ENCODE peak calls at places on chromosomes 7 and 10, in four cellular contexts. T, J, X and R are unnamed samples.

GRCh38 chr7:86961686-86962085 is 97.8 kb downstream of the ELAPOR2 start:
- DNase-seq in X (no peak), T (no peak), J (no peak), R (no peak)

GRCh38 chr7:112500619-112501018 is 19.8 kb downstream of the LSMEM1 start:
- DNase-seq in X (no peak), T (no peak), J (no peak), R (no peak)

GRCh38 chr10:37856881-37857286 is 526 bp downstream of the ZNF248 start:
- DNase-seq in X (peak), T (no peak), J (no peak), R (no peak)

GRCh38 chr7:6234384-6234783 is 38.0 kb downstream of the CYTH3 start:
- DNase-seq in X (no peak), T (no peak), J (no peak), R (no peak)

GRCh38 chr10:19728376-19728775 is 87.9 kb upstream of the PLXDC2 start:
- DNase-seq in X (no peak), J (no peak), T (no peak), R (no peak)

GRCh38 chr7:20561908-20562307 is 53.6 kb upstream of the ABCB5 start:
- DNase-seq in J (no peak), X (no peak), T (no peak), R (no peak)

GRCh38 chr7:7564323-7564780 is 2.3 kb upstream of the MIOS start:
- DNase-seq in X (no peak), J (no peak), T (no peak), R (no peak)

GRCh38 chr10:129433266-129433665 is 33.8 kb upstream of the MGMT start:
- DNase-seq in X (no peak), T (no peak), J (no peak), R (no peak)

GRCh38 chr10:62638062-62638477 is 166.4 kb upstream of the ADO start:
- DNase-seq in T (peak), X (no peak), J (no peak), R (no peak)

GRCh38 chr7:26454180-26454579 is 162.5 kb downstream of the SNX10 start:
- DNase-seq in T (no peak), J (no peak), X (no peak), R (no peak)

GRCh38 chr7:79461660-79462059 is 8.2 kb upstream of the MAGI2 start:
- DNase-seq in X (no peak), T (no peak), J (peak), R (no peak)

GRCh38 chr7:107505997-107506682 is 36.3 kb downstream of the GPR22 start:
- DNase-seq in J (peak), X (no peak), T (no peak), R (no peak)

GRCh38 chr7:4189151-4189570 is 492.9 kb upstream of the FOXK1 start:
- DNase-seq in J (no peak), T (no peak), X (no peak), R (no peak)

GRCh38 chr10:69345890-69346474 is 67.7 kb downstream of the HK1 start:
- DNase-seq in X (no peak), T (no peak), J (no peak), R (no peak)

GRCh38 chr10:96266118-96266770 is 5.1 kb downstream of the BLNK start:
- DNase-seq in X (no peak), T (no peak), J (no peak), R (no peak)

GRCh38 chr7:131105803-131106680 is 221.6 kb upstream of the MKLN1 start:
- DNase-seq in T (no peak), J (peak), X (peak), R (peak)

GRCh38 chr7:36129048-36129534 is 24.0 kb upstream of the EEPD1 start:
- DNase-seq in X (no peak), J (peak), T (no peak), R (no peak)

GRCh38 chr7:53740971-53741370 is 705.5 kb downstream of the POM121L12 start:
- DNase-seq in J (no peak), X (no peak), T (no peak), R (no peak)

GRCh38 chr10:99945286-99945685 is 64.5 kb downstream of the DNMBP start:
- DNase-seq in X (no peak), J (no peak), T (no peak), R (no peak)

GRCh38 chr10:24730811-24731210 is 7.1 kb upstream of the ARHGAP21 start:
- DNase-seq in J (no peak), X (no peak), T (no peak), R (no peak)

GRCh38 chr10:24723788-24724380 is at the start of gene ARHGAP21:
- DNase-seq in J (no peak), X (peak), T (no peak), R (peak)

GRCh38 chr10:24724381-24725228 is 918 bp upstream of the ARHGAP21 start:
- DNase-seq in X (peak), J (peak), T (peak), R (peak)

GRCh38 chr10:24726626-24727025 is 2.9 kb upstream of the ARHGAP21 start:
- DNase-seq in T (no peak), J (no peak), X (no peak), R (no peak)

DNA sequence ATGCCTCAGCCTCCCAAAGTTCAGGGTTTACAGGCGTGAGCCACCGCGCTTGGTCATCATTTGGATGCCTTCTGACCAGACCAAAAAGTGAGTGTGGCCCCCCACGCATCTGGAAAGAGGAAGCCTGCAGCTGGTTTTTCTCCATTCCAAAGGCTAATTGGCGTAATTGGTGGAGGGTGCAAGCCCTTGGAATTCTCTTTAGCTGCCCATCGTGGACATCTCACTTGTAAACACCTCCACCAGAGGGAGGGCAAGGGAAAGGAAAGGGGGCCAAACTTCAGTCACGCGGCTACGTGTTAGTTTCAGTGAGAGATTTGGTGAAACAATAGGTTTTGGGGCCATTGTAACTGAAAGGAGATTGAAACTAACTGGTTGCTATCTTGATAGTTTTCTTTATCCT is 4.1 kb upstream of the ARHGAP21 start:
- DNase-seq in X (no peak), T (no peak), J (no peak), R (no peak)
- TF ChIP-seq CREB1 in X (no peak), T (no peak), J (no peak), R (no peak)

GRCh38 chr7:49020145-49020544 is 95.8 kb downstream of the CDC14C start:
- DNase-seq in J (no peak), T (no peak), X (no peak), R (no peak)
- TF ChIP-seq CTCF in J (no peak), T (no peak), X (no peak), R (no peak)

GRCh38 chr10:71319042-71319799 is at the start of gene SLC29A3:
- DNase-seq in T (no peak), J (peak), X (peak), R (peak)
- TF ChIP-seq JUND in T (no peak), J (no peak), X (peak), R (peak)

DNA sequence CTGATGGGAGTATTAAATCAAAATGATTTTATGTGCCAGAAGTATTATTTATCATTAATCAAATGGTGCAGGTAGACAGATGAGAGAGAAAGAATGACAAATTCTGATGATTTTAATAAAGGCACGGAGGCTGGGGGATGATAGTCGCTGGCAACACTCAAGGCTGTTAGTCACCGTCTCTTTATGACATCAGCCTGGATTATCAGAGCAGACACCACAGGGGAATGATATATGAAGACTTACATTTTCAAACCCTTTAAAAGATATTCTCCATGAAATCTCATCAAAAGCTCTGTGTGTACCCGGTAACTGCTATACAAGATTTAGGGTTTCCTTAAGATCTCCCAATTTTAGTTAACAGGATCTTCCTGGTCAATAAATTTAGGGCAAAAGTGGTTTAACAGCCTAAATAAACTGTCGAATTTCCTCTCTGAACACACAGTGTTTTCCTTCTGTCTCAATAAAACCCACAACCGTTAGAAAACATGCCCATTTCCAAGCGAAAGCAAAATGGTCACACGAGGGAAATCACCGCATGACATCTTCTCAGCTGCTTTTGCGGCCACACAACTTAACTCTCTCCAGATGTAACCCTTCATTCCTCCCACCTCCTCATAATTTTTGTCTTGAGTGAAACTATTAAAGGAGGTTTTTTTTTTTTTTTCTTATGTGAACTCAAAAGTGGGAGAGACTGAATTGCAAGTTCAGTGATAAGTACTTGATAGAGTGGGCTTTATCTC is 133.2 kb upstream of the FAM171A1 start:
- DNase-seq in X (no peak), T (no peak), J (no peak), R (no peak)
- TF ChIP-seq CREB1 in X (no peak), T (no peak), J (no peak), R (no peak)

GRCh38 chr7:91264924-91265681 is 870 bp downstream of the FZD1 start:
- DNase-seq in X (no peak), T (no peak), J (no peak), R (no peak)

GRCh38 chr7:91266931-91267557 is 2.8 kb downstream of the FZD1 start:
- DNase-seq in T (no peak), X (no peak), J (no peak), R (no peak)

GRCh38 chr7:91267558-91267955 is 3.3 kb downstream of the FZD1 start:
- DNase-seq in J (no peak), T (no peak), X (no peak), R (no peak)

GRCh38 chr7:91265693-91266066 is 1.4 kb downstream of the FZD1 start:
- DNase-seq in X (no peak), T (no peak), J (no peak), R (no peak)

DNA sequence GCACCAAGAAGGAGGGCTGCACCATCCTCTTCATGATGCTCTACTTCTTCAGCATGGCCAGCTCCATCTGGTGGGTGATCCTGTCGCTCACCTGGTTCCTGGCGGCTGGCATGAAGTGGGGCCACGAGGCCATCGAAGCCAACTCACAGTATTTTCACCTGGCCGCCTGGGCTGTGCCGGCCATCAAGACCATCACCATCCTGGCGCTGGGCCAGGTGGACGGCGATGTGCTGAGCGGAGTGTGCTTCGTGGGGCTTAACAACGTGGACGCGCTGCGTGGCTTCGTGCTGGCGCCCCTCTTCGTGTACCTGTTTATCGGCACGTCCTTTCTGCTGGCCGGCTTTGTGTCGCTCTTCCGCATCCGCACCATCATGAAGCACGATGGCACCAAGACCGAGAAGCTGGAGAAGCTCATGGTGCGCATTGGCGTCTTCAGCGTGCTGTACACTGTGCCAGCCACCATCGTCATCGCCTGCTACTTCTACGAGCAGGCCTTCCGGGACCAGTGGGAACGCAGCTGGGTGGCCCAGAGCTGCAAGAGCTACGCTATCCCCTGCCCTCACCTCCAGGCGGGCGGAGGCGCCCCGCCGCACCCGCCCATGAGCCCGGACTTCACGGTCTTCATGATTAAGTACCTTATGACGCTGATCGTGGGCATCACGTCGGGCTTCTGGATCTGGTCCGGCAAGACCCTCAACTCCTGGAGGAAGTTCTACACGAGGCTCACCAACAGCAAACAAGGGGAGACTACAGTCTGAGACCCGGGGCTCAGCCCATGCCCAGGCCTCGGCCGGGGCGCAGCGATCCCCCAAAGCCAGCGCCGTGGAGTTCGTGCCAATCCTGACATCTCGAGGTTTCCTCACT is 2.1 kb downstream of the FZD1 start:
- DNase-seq in T (no peak), J (no peak), X (no peak), R (peak)
- TF ChIP-seq CTCF in T (no peak), J (no peak), X (no peak), R (no peak)

GRCh38 chr7:129188372-129188891 is at the start of gene SMO:
- DNase-seq in J (peak), T (no peak), X (peak), R (peak)
- TF ChIP-seq JUND in J (no peak), T (no peak), X (no peak), R (no peak)

GRCh38 chr7:84237533-84238173 is 43.1 kb upstream of the SEMA3A start:
- DNase-seq in J (no peak), T (no peak), X (no peak), R (no peak)
- TF ChIP-seq CREB1 in J (no peak), T (peak), X (no peak), R (no peak)

GRCh38 chr10:71765176-71765906 is 8.0 kb downstream of the VSIR start:
- DNase-seq in T (no peak), J (peak), X (no peak), R (no peak)
- TF ChIP-seq CTCF in T (no peak), J (no peak), X (no peak), R (no peak)

GRCh38 chr7:85896531-85896930 is 709.7 kb upstream of the SEMA3D start:
- DNase-seq in J (no peak), X (no peak), T (no peak), R (no peak)
- TF ChIP-seq JUND in J (no peak), X (no peak), T (no peak), R (no peak)

GRCh38 chr7:116213361-116214155 is 3.2 kb downstream of the TES start:
- DNase-seq in X (no peak), J (no peak), T (no peak), R (no peak)

GRCh38 chr7:116211006-116211912 is 920 bp downstream of the TES start:
- DNase-seq in X (peak), J (peak), T (peak), R (peak)

GRCh38 chr7:116210345-116211005 is at the start of gene TES:
- DNase-seq in X (peak), T (no peak), J (peak), R (peak)

GRCh38 chr7:116212859-116213258 is 2.5 kb downstream of the TES start:
- DNase-seq in T (no peak), X (no peak), J (no peak), R (no peak)

GRCh38 chr7:116211913-116212596 is 1.7 kb downstream of the TES start:
- DNase-seq in X (no peak), J (no peak), T (no peak), R (no peak)
- TF ChIP-seq CREB1 in X (no peak), J (no peak), T (no peak), R (no peak)